ENCODE peak calls at places on chromosomes 12 and 14, in five cellular contexts. One of them, this sample, is unnamed.

GRCh38 chr14:60670994-60671393 is 21.7 kb upstream of the SIX1 start:
- DNase-seq in nephron progenitor cell: no peak
- DNase-seq in upper lobe of left lung: no peak
- DNase-seq in cardiac muscle cell: no peak
- DNase-seq in AG09309: no peak
- DNase-seq in this sample: no peak

GRCh38 chr12:26863515-26863914 is 30.5 kb upstream of the ITPR2 start:
- DNase-seq in nephron progenitor cell: no peak
- DNase-seq in upper lobe of left lung: no peak
- DNase-seq in cardiac muscle cell: peak; percentile 8
- DNase-seq in AG09309: no peak
- DNase-seq in this sample: no peak

GRCh38 chr14:43503508-43503907 is 1003.6 kb downstream of the FSCB start:
- DNase-seq in nephron progenitor cell: no peak
- DNase-seq in upper lobe of left lung: no peak
- DNase-seq in cardiac muscle cell: no peak
- DNase-seq in AG09309: no peak
- DNase-seq in this sample: no peak

GRCh38 chr14:79543966-79544365 is 667.3 kb downstream of the DIO2 start:
- DNase-seq in nephron progenitor cell: no peak
- DNase-seq in upper lobe of left lung: no peak
- DNase-seq in cardiac muscle cell: peak; percentile 32
- DNase-seq in AG09309: no peak
- DNase-seq in this sample: no peak

GRCh38 chr12:132484183-132484890 is 5.6 kb upstream of the FBRSL1 start:
- DNase-seq in nephron progenitor cell: no peak
- DNase-seq in upper lobe of left lung: peak; percentile 56
- DNase-seq in cardiac muscle cell: no peak
- DNase-seq in AG09309: no peak
- DNase-seq in this sample: no peak

GRCh38 chr14:30369531-30370180 is 189.3 kb upstream of the G2E3 start:
- DNase-seq in nephron progenitor cell: no peak
- DNase-seq in upper lobe of left lung: no peak
- DNase-seq in cardiac muscle cell: no peak
- DNase-seq in AG09309: no peak
- DNase-seq in this sample: no peak

GRCh38 chr14:24692382-24693352 is 58.7 kb upstream of the GZMB start:
- DNase-seq in nephron progenitor cell: no peak
- DNase-seq in upper lobe of left lung: no peak
- DNase-seq in cardiac muscle cell: no peak
- DNase-seq in AG09309: no peak
- DNase-seq in this sample: peak; percentile 36

GRCh38 chr12:78403136-78403535 is 461.4 kb upstream of the SYT1 start:
- DNase-seq in nephron progenitor cell: no peak
- DNase-seq in upper lobe of left lung: no peak
- DNase-seq in cardiac muscle cell: peak; percentile 17
- DNase-seq in AG09309: peak; percentile 23
- DNase-seq in this sample: no peak

GRCh38 chr12:131250951-131251315 is 297.2 kb downstream of the ADGRD1 start:
- DNase-seq in nephron progenitor cell: no peak
- DNase-seq in upper lobe of left lung: no peak
- DNase-seq in cardiac muscle cell: no peak
- DNase-seq in AG09309: no peak
- DNase-seq in this sample: no peak

GRCh38 chr12:95337176-95337575 is 119.6 kb downstream of the VEZT start:
- DNase-seq in nephron progenitor cell: no peak
- DNase-seq in upper lobe of left lung: no peak
- DNase-seq in cardiac muscle cell: peak; percentile 67
- DNase-seq in AG09309: peak; percentile 47
- DNase-seq in this sample: no peak

GRCh38 chr12:95343461-95344230 is 126.0 kb downstream of the VEZT start:
- DNase-seq in nephron progenitor cell: no peak
- DNase-seq in upper lobe of left lung: no peak
- DNase-seq in cardiac muscle cell: no peak
- DNase-seq in AG09309: no peak
- DNase-seq in this sample: no peak

GRCh38 chr12:95336387-95337067 is 118.9 kb downstream of the VEZT start:
- DNase-seq in nephron progenitor cell: peak; percentile 55
- DNase-seq in upper lobe of left lung: no peak
- DNase-seq in cardiac muscle cell: peak; percentile 94
- DNase-seq in AG09309: peak; percentile 66
- DNase-seq in this sample: no peak

GRCh38 chr12:95339086-95339788 is 121.6 kb downstream of the VEZT start:
- DNase-seq in nephron progenitor cell: no peak
- DNase-seq in upper lobe of left lung: no peak
- DNase-seq in cardiac muscle cell: no peak
- DNase-seq in AG09309: no peak
- DNase-seq in this sample: no peak

DNA sequence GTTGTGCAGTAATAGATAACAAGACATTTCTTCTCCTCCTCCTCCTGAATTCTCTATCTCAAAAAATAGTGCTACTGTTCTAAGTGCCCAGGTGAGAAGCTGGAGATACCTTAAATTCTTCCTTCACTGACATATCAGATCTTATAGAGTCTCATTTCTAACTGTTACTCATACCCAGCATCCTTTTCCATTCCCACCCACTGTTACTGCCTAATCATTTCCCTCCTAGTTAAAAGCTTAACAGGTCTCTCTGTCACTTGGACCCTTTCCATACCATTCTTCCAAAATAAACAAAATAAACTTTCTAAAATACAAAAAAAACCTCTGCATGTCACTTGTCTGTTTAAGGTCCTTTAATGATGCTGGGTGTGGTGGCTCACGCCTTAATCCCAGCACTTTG is 124.4 kb downstream of the VEZT start:
- DNase-seq in nephron progenitor cell: no peak
- DNase-seq in upper lobe of left lung: no peak
- DNase-seq in cardiac muscle cell: no peak
- DNase-seq in AG09309: no peak
- DNase-seq in this sample: no peak
- TF ChIP-seq CTCF in nephron progenitor cell: no peak
- TF ChIP-seq CTCF in upper lobe of left lung: no peak
- TF ChIP-seq CTCF in cardiac muscle cell: no peak
- TF ChIP-seq CTCF in AG09309: no peak
- TF ChIP-seq CTCF in this sample: no peak

DNA sequence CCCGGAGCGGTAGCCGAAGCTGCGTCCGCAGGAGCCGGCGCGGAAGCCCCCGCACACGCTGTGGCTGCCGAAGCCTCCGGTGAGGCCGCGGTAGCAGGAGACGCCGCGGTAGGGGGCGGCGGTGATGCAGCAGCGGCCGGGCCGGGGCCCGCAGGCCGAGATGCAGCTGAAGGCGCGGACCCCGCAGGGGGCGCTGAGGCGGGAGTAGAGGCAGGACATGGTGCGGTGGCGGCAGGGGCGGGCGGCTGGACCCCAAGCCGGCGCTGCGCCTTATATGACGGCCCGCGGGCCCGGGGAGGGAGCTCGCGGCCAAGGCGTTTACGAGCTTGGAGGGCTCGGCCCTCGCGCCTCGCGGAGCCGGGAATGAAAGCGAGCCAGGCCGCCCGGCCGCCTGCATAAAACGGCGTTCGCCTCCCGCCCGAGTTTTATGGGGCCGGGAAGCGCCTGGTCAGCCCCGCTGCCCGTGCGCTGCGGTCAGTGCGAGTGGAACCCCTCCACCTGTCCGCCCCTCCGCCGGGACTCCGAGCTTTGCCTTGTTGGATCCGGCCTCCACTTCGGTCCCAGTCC is 16.0 kb upstream of the KRT86 start:
- DNase-seq in nephron progenitor cell: peak; percentile 71
- DNase-seq in upper lobe of left lung: peak; percentile 89
- DNase-seq in cardiac muscle cell: peak; percentile 60
- DNase-seq in AG09309: no peak
- DNase-seq in this sample: no peak
- TF ChIP-seq CTCF in nephron progenitor cell: no peak
- TF ChIP-seq CTCF in upper lobe of left lung: peak; percentile 11
- TF ChIP-seq CTCF in cardiac muscle cell: peak; percentile 25
- TF ChIP-seq CTCF in AG09309: no peak
- TF ChIP-seq CTCF in this sample: no peak

DNA sequence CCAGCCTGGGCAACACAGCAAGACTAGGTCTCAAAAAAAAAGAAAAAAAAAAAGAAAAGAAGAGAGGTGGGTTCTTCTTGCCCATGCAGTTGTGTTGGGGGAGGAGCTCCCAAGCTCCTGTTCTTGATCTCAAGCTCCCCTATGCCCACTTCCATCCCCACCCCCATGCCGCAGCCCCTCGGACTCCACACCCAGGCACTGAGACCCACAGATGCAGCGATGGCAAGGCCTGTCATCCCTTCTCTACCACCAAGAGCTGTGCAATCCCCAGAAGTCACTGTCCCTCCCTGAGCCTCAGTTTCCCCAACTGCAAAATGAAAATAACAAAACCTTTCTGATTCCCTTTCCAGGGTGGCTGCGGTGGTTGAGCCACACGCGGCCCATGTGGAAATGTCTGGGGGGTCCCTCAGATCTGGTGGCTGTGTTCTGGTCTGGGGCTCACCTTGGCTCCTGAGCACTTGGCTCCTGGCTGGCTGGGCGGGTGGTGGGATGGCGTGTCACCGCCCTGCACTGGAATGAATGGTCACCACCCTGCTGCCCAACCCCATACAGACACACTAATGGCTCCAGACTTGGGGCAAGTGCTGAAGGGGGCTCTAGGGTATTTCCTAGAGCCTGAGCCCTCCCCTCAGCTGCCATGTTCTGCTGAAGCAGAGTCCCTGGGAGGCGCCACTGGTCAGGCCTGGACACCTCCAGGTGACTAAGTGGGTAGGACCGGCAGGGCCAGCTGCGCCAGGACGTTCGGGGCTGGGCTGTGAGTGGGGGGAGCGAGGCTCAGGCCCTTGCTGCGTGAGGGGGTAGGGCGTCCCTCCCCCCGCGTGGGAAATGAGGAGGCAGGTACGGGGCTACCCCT is 22.5 kb upstream of the KIF26A start:
- DNase-seq in nephron progenitor cell: peak; percentile 12
- DNase-seq in upper lobe of left lung: peak; percentile 75
- DNase-seq in cardiac muscle cell: no peak
- DNase-seq in AG09309: no peak
- DNase-seq in this sample: no peak
- TF ChIP-seq CTCF in nephron progenitor cell: no peak
- TF ChIP-seq CTCF in upper lobe of left lung: no peak
- TF ChIP-seq CTCF in cardiac muscle cell: no peak
- TF ChIP-seq CTCF in AG09309: no peak
- TF ChIP-seq CTCF in this sample: no peak

GRCh38 chr12:115166698-115167315 is 482.8 kb upstream of the TBX3 start:
- DNase-seq in nephron progenitor cell: no peak
- DNase-seq in upper lobe of left lung: no peak
- DNase-seq in cardiac muscle cell: peak; percentile 72
- DNase-seq in AG09309: peak; percentile 11
- DNase-seq in this sample: no peak
- TF ChIP-seq CTCF in nephron progenitor cell: no peak
- TF ChIP-seq CTCF in upper lobe of left lung: no peak
- TF ChIP-seq CTCF in cardiac muscle cell: peak; percentile 32
- TF ChIP-seq CTCF in AG09309: peak; percentile 29
- TF ChIP-seq CTCF in this sample: no peak

GRCh38 chr12:57031228-57031670 is 14.9 kb upstream of the TAC3 start:
- DNase-seq in nephron progenitor cell: no peak
- DNase-seq in upper lobe of left lung: no peak
- DNase-seq in cardiac muscle cell: no peak
- DNase-seq in AG09309: no peak
- DNase-seq in this sample: no peak
- TF ChIP-seq CTCF in nephron progenitor cell: no peak
- TF ChIP-seq CTCF in upper lobe of left lung: no peak
- TF ChIP-seq CTCF in cardiac muscle cell: no peak
- TF ChIP-seq CTCF in AG09309: no peak
- TF ChIP-seq CTCF in this sample: no peak

GRCh38 chr12:64670039-64670438 is 59.7 kb downstream of the RASSF3 start:
- DNase-seq in nephron progenitor cell: no peak
- DNase-seq in upper lobe of left lung: no peak
- DNase-seq in cardiac muscle cell: no peak
- DNase-seq in AG09309: no peak
- DNase-seq in this sample: no peak
- TF ChIP-seq CTCF in nephron progenitor cell: no peak
- TF ChIP-seq CTCF in upper lobe of left lung: no peak
- TF ChIP-seq CTCF in cardiac muscle cell: no peak
- TF ChIP-seq CTCF in AG09309: no peak
- TF ChIP-seq CTCF in this sample: no peak

DNA sequence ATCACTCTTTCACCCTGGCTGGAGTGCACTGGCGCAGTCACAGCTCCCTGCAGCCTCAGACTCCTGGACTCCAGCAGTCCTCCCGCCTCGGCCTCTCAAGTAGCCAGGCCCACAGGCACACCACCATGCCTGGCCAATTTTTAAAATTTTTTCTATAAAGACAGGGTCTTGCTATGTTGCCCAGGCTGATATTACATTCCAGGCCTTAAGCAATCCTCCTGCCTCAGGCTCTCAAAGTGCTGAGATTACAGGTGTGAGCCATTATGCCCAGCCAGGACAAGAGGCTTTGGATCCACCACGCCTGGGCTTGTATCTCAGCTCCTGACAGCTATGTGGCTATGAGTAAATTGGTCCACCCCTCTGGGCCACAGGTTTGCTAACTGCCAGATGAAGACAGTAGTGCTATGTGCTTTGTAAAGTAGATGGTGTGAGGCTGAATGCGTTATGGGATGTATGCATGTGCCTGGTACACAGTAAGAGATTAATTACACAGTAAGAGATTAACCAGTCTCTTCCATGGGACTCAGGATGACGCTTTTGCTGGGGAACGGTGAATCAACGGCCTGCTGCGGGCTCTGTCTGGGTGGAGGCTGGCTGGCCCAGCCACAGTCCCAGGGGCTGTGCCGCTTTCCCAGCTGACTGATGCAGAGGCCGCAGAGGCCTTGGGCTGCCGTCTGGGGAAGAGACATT is 53.3 kb upstream of the NCOR2 start:
- DNase-seq in nephron progenitor cell: no peak
- DNase-seq in upper lobe of left lung: no peak
- DNase-seq in cardiac muscle cell: peak; percentile 47
- DNase-seq in AG09309: no peak
- DNase-seq in this sample: no peak
- TF ChIP-seq CTCF in nephron progenitor cell: no peak
- TF ChIP-seq CTCF in upper lobe of left lung: no peak
- TF ChIP-seq CTCF in cardiac muscle cell: no peak
- TF ChIP-seq CTCF in AG09309: no peak
- TF ChIP-seq CTCF in this sample: no peak

DNA sequence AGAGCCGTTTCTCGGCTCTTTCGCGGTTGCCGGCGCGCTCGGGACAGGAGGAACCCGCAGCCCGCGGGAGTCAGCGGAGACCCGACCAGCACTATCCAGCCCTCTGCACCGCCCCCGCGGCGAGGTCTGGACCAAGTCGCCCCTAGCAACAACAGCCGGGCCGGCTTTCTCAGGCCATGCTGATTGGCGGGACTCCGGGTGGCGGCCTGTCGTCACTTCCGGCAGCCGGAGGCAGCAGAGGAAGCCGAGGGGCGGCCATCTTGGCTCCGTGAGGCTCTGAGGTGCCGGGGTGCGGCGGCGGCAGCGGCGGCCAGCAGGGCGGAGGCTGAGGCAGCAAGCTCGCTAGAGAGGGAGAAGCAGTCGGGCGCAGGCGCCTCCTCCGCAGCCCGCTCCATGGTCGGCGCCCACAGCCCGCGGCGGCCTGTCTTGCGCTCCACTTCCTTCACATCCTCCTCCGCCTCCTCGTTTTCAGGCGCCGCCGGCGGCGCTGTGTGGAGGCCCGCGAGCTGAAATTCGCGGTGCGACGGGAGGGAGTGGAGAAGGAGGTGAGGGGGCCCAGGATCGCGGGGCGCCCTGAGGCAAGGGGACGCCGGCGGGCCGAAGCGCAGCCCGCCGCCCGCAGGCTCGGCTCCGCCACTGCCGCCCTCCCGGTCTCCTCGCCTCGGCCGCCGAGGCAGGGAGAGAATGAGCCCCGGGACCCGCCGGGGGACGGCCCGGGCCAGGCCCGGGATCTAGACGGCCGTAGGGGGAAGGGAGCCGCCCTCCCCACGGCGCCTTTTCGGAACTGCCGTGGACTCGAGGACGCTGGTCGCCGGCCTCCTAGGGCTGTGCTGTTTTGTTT is at the start of gene MARK3:
- DNase-seq in nephron progenitor cell: peak; percentile 97
- DNase-seq in upper lobe of left lung: peak; percentile 99
- DNase-seq in cardiac muscle cell: peak; percentile 98
- DNase-seq in AG09309: peak; percentile 75
- DNase-seq in this sample: peak; percentile 96
- TF ChIP-seq CTCF in nephron progenitor cell: no peak
- TF ChIP-seq CTCF in upper lobe of left lung: peak; percentile 65
- TF ChIP-seq CTCF in cardiac muscle cell: peak; percentile 18
- TF ChIP-seq CTCF in AG09309: no peak
- TF ChIP-seq CTCF in this sample: peak; percentile 9

This sample was measured in natural killer cell.